ENCODE peak calls at places on chromosomes 16 and 17, in six cellular contexts. I is GM03348, P is nephron progenitor cell, V is lung, R is AG10803, O is heart right ventricle. Y is an unnamed sample.

GRCh38 chr16:26889751-26890150 is 177.0 kb upstream of the C16orf82 start:
- DNase-seq in I (no peak), P (no peak), V (no peak), R (peak; percentile 7), O (no peak), Y (no peak)

GRCh38 chr16:85171004-85171808 is 58.9 kb upstream of the CIBAR2 start:
- DNase-seq in I (no peak), P (no peak), V (no peak), R (no peak), O (no peak), Y (no peak)

GRCh38 chr17:72446525-72447250 is 325.9 kb downstream of the SOX9 start:
- DNase-seq in I (no peak), P (no peak), V (no peak), R (no peak), O (no peak), Y (peak; percentile 48)

GRCh38 chr17:2369551-2370210 is 31.2 kb downstream of the MNT start:
- DNase-seq in I (no peak), P (peak; percentile 46), V (no peak), R (no peak), O (no peak), Y (no peak)

GRCh38 chr17:48483471-48484131 is 47.2 kb downstream of the HOXB1 start:
- DNase-seq in I (peak; percentile 90), P (no peak), V (no peak), R (peak; percentile 99), O (no peak), Y (peak; percentile 99)

GRCh38 chr16:81637336-81638235 is 141.5 kb upstream of the PLCG2 start:
- DNase-seq in I (no peak), P (no peak), V (no peak), R (no peak), O (no peak), Y (no peak)

GRCh38 chr17:1423456-1424135 is 23.6 kb upstream of the YWHAE start:
- DNase-seq in I (no peak), P (no peak), V (peak; percentile 30), R (no peak), O (no peak), Y (no peak)

GRCh38 chr17:17628388-17629008 is 37.0 kb upstream of the PEMT start:
- DNase-seq in I (no peak), P (no peak), V (no peak), R (no peak), O (no peak), Y (no peak)

GRCh38 chr16:27429981-27430441 is 28.0 kb downstream of the IL21R start:
- DNase-seq in I (no peak), P (no peak), V (peak; percentile 24), R (no peak), O (no peak), Y (no peak)

GRCh38 chr16:4115209-4115940 is 867 bp downstream of the ADCY9 start:
- DNase-seq in I (peak; percentile 87), P (peak; percentile 75), V (no peak), R (peak; percentile 72), O (peak; percentile 67), Y (peak; percentile 54)

GRCh38 chr17:77184474-77184873 is 43.7 kb downstream of the SEC14L1 start:
- DNase-seq in I (peak; percentile 33), P (no peak), V (no peak), R (peak; percentile 86), O (no peak), Y (no peak)

Y was measured in SW480.